ENCODE peak calls at places on chromosomes 16 and 17, in five cellular contexts. U is breast epithelium, D is A549, G is body of pancreas, O is K562. M is an unnamed sample.

GRCh38 chr17:42071810-42072209 is 21.4 kb upstream of the C17orf113 start:
- DNase-seq in O (no peak), G (no peak), U (no peak), D (no peak), M (peak)

GRCh38 chr17:1713878-1714487 is 3.8 kb upstream of the TLCD2 start:
- DNase-seq in G (peak), U (no peak), D (peak), O (no peak), M (no peak)

GRCh38 chr17:43129671-43130010 is 4.5 kb upstream of the BRCA1 start:
- DNase-seq in G (no peak), D (no peak), U (no peak), O (no peak), M (no peak)

GRCh38 chr16:74667215-74667765 is 613 bp upstream of the RFWD3 start:
- DNase-seq in G (no peak), D (no peak), U (peak), O (peak), M (peak)

GRCh38 chr16:77860944-77861343 is 72.6 kb downstream of the VAT1L start:
- DNase-seq in D (no peak), U (no peak), G (no peak), O (no peak), M (no peak)

GRCh38 chr16:53061701-53062159 is 6.9 kb downstream of the CHD9 start:
- DNase-seq in G (peak), D (no peak), U (no peak), O (no peak), M (peak)

GRCh38 chr16:80671281-80671849 is 130.6 kb downstream of the DYNLRB2 start:
- DNase-seq in G (no peak), U (no peak), D (no peak), O (no peak), M (peak)

GRCh38 chr17:77393274-77393600 is 252.5 kb downstream of the SEC14L1 start:
- DNase-seq in D (no peak), U (no peak), G (no peak), O (no peak), M (no peak)

GRCh38 chr17:81863123-81863675 is 2.9 kb upstream of the P4HB start:
- DNase-seq in O (no peak), G (peak), D (no peak), U (no peak), M (peak)

GRCh38 chr16:78925071-78925714 is 675.3 kb downstream of the MAF start:
- DNase-seq in U (no peak), D (peak), O (peak), G (peak), M (peak)

GRCh38 chr16:2473999-2474876 is 689 bp upstream of the TBC1D24 start:
- DNase-seq in O (peak), D (peak), G (peak), U (no peak), M (peak)

GRCh38 chr17:1043601-1044251 is 46.8 kb downstream of the TIMM22 start:
- DNase-seq in U (no peak), G (no peak), O (no peak), D (no peak), M (no peak)

GRCh38 chr17:58172369-58173071 is 5.7 kb downstream of the OR4D2 start:
- DNase-seq in O (peak), G (peak), U (no peak), D (peak), M (peak)

GRCh38 chr16:4661661-4662060 is 31.7 kb upstream of the NUDT16L1 start:
- DNase-seq in O (no peak), D (no peak), U (no peak), G (no peak), M (no peak)

GRCh38 chr16:27317738-27318398 is 4.1 kb downstream of the IL4R start:
- DNase-seq in G (no peak), O (no peak), U (peak), D (no peak), M (no peak)

GRCh38 chr16:56617212-56618085 is 8.1 kb upstream of the MT1E start:
- DNase-seq in O (no peak), G (peak), U (peak), D (no peak), M (peak)

GRCh38 chr17:22441776-22442175 is 749.5 kb downstream of the KCNJ18 start:
- DNase-seq in O (no peak), U (no peak), D (no peak), G (no peak), M (no peak)

GRCh38 chr17:74353446-74354060 is 8.1 kb downstream of the BTBD17 start:
- DNase-seq in D (no peak), G (no peak), U (no peak), O (no peak), M (no peak)

GRCh38 chr16:29898786-29899515 is 399 bp downstream of the SEZ6L2 start:
- DNase-seq in U (no peak), G (no peak), O (peak), D (peak), M (no peak)

GRCh38 chr16:67542464-67542863 is 13.8 kb downstream of the RIPOR1 start:
- DNase-seq in U (no peak), G (peak), D (peak), O (peak), M (peak)

GRCh38 chr17:76793775-76794174 is 55.9 kb downstream of the MFSD11 start:
- DNase-seq in O (peak), G (no peak), D (peak), U (no peak), M (peak)

GRCh38 chr17:14354807-14355206 is 53.9 kb downstream of the HS3ST3B1 start:
- DNase-seq in O (no peak), D (no peak), U (no peak), G (no peak), M (no peak)

GRCh38 chr17:386145-386876 is 33.7 kb upstream of the RPH3AL start:
- DNase-seq in G (peak), D (peak), U (peak), O (peak), M (peak)

GRCh38 chr16:12741176-12741575 is 62.5 kb downstream of the CPPED1 start:
- DNase-seq in D (no peak), O (no peak), U (no peak), G (no peak), M (no peak)

GRCh38 chr16:86554599-86554916 is 477 bp downstream of the MTHFSD start:
- DNase-seq in D (no peak), U (no peak), G (no peak), O (no peak), M (no peak)

GRCh38 chr16:27470567-27471431 is 68.8 kb downstream of the IL21R start:
- DNase-seq in G (no peak), D (no peak), U (no peak), O (peak), M (no peak)

GRCh38 chr17:17067277-17067676 is 25.0 kb downstream of the MPRIP start:
- DNase-seq in G (no peak), U (no peak), D (no peak), O (no peak), M (no peak)

GRCh38 chr17:78925234-78925633 is at the start of gene TIMP2:
- DNase-seq in O (peak), D (peak), G (peak), U (peak), M (peak)
- TF ChIP-seq POLR2A in O (no peak), D (peak), G (peak), U (no peak), M (peak)

GRCh38 chr17:28282596-28282995 is 36.4 kb upstream of the TMEM97 start:
- DNase-seq in G (no peak), O (no peak), D (no peak), U (peak), M (no peak)
- TF ChIP-seq CTCF in G (no peak), O (no peak), D (no peak), U (no peak), M (no peak)

GRCh38 chr17:19361975-19362292 is 589 bp downstream of the B9D1 start:
- DNase-seq in G (no peak), U (no peak), D (no peak), O (no peak), M (no peak)
- TF ChIP-seq POLR2A in G (no peak), U (no peak), D (peak), O (no peak), M (no peak)

DNA sequence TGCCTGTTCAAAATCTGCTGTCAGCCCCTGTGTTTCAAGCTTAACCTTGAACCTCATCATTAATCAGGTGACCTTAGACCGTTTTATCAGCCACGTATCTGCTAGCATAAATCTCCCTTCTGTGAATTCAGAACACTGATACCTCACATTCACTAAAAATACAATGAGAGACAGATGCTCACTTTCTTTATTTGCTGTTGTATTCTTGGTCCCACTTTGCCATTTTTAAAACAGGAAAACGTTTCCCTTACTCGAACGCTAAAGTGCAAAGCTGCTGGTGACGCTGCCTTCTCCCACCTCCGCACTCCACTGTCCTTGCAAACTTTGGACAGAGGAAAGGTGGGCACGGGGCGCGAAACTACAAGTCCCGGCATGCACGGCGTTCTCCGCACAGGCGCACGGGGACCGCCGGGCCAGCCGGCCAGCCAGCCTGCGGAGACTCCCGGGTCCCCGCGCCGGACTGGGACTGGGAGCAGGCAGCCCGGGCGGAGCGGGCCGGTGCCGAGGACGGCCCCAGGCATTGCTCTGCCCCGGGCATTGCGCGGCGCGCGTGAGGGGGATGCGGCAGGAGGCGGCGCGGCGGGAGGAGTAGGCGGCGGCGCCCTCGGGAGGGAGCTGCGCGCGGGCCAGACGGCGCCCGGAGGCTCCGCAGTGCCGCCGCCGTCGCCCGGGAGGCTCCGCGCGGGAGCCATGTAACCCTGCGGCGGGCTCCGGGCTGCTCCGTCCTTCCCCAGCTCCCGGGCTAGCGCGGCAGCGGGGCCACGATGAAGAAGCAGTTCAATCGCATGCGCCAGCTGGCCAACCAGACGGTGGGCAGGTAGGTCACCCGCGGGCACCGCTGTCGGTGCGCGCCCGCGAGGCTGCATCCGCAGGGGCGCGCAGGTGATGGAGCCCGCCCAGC is at the start of gene ARHGAP44:
- DNase-seq in G (peak), D (peak), U (peak), O (peak), M (no peak)
- TF ChIP-seq CTCF in G (no peak), D (no peak), U (no peak), O (no peak), M (no peak)

DNA sequence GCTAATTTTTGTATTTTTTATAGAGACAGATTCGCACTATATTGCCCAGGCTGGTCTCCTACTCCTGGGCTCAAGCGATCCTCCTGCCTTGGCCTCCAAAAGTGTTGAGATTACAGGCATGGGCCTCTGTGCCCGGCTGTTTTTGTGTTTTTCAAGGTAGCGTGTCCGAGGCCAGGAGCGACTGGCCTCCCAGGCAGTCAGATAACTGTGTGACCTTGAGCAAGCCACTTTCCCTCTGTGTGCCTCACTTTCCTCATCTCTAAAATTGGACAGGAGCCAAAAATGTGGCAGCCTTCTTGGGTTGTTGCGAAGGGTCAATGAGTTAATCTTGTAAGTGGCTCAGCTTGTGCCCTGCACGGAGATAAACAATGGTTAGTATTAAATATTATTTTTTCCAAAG is 2.4 kb downstream of the ABCC1 start:
- DNase-seq in O (no peak), D (no peak), G (no peak), U (no peak), M (peak)
- TF ChIP-seq POLR2A in O (no peak), D (no peak), G (no peak), U (no peak), M (no peak)

DNA sequence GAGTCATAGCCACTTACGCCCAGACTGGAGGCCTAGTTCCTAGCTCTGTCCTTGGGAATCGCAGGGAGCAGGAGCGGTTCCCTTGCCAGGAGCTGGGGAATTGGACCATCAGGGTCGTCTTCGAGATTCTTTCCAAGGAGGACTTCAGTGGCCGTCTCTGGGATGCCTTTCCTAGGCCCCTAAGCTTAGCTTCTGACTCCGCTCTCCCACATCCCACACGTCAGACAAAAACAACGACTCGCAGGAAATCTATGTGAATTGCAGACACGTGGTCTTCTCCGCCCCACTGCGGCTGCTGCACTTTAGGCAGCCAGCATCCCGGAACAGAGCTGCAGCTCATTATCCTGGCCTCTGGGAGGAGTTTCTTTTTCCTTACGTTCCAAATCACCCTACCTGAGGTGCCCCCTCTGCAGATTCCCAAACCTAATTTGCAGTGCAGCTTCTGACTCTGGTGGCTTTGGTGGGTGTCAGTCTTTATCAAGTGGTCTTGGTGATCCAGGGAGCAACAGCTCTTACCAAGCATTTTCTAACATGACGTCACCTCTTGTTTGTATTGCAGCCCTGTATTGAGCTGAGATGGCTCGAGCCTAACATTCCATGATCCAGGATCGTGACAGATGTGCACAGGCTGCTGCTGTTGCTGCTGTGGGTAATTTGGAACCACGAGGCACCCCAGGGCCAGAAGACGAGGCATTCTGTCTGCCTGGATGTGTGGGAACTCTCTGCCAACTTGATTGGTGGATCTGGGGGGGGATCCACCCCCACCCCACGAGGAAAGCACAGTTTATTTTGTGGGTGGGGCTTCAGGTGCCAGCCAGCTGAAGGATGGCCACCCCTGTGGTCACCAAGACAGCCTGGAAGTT is 1.1 kb downstream of the KATNB1 start:
- DNase-seq in D (peak), O (peak), U (no peak), G (peak), M (no peak)
- TF ChIP-seq CTCF in D (peak), O (peak), U (no peak), G (peak), M (no peak)

GRCh38 chr17:47840742-47841487 is at the start of gene SCRN2:
- DNase-seq in G (peak), D (peak), O (peak), U (peak), M (peak)
- TF ChIP-seq POLR2A in G (no peak), D (peak), O (peak), U (no peak), M (peak)

GRCh38 chr17:18143044-18143936 is 34.7 kb downstream of the MYO15A start:
- DNase-seq in U (no peak), D (peak), G (no peak), O (peak), M (peak)
- TF ChIP-seq CTCF in U (no peak), D (peak), G (peak), O (peak), M (peak)

GRCh38 chr17:55434721-55435120 is 13.1 kb upstream of the MMD start:
- DNase-seq in O (no peak), G (no peak), U (no peak), D (no peak), M (no peak)

GRCh38 chr17:55435408-55435807 is 13.8 kb upstream of the MMD start:
- DNase-seq in U (no peak), D (no peak), O (no peak), G (no peak), M (no peak)

GRCh38 chr17:55433029-55433628 is 11.5 kb upstream of the MMD start:
- DNase-seq in G (peak), O (no peak), D (peak), U (no peak), M (no peak)

GRCh38 chr17:55432358-55433028 is 10.9 kb upstream of the MMD start:
- DNase-seq in O (no peak), U (no peak), D (no peak), G (no peak), M (no peak)

DNA sequence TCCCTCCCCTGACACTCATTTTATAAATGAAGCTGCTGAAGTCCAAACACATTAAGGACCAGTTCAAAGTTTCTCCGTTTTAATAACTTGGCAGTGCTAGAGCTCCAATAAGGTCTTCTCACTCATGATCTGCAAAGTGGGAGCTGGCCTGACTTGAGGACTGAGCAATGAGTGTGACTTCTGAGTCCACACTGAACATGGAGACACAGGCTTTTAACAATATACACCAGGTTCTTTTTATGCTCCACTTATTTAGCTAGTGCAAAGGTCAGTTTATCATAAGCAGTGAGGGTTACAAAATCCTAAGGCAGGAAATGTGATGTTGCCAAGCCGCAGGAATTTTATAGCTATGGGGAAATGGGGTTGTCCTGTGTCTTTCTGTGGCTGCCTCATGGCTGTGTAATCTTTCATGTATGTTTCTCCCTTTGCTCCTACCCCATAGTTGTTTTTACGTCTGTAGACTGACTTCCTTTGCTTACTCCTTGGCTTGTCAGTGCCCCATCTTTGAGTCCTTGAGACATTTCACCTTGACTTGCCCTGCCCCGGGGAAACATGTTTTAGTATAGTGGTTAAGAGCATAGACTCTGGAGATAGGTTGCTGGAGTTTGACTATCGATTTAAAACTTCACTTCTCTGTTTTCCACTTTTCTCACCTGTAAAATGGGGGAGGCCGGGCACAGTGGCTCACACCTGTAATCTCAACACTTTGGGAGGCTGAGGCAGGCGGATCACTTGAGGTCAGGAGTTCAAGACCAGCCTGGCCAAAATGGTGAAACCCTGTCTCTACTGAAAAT is 12.2 kb upstream of the MMD start:
- DNase-seq in O (no peak), G (peak), D (peak), U (peak), M (peak)
- TF ChIP-seq POLR2A in O (no peak), G (no peak), D (no peak), U (no peak), M (no peak)